ENCODE peak calls at places on chromosomes 16 and 17, in eight cellular contexts. M is foreskin fibroblast; N is NCI-H187; R is NCI-H1105; D is CD4-positive, alpha-beta T cell; Q is NCI-H510A treated with DMSO at 0.1 percent for 48 hours; X is amniotic stem cell; I is HCT116. F is an unnamed sample.

GRCh38 chr16:80986557-80986956 is 20.1 kb downstream of the CMC2 start:
- DNase-seq in R (no peak), N (no peak), M (no peak), Q (no peak), D (no peak), X (no peak), I (no peak), F (no peak)

GRCh38 chr16:57137566-57138273 is 45.3 kb downstream of the CPNE2 start:
- DNase-seq in R (no peak), D (no peak), I (no peak), M (no peak), X (no peak), Q (no peak), N (no peak), F (no peak)

GRCh38 chr16:24540575-24541240 is 1.3 kb downstream of the RBBP6 start:
- DNase-seq in M (no peak), N (peak), R (no peak), Q (peak), D (no peak), X (no peak), I (no peak), F (no peak)

GRCh38 chr17:18043491-18043890 is 4.3 kb downstream of the GID4 start:
- DNase-seq in Q (no peak), I (peak), X (no peak), D (no peak), R (no peak), N (no peak), M (no peak), F (no peak)

GRCh38 chr16:1257561-1258217 is 1.8 kb downstream of the TPSD1 start:
- DNase-seq in X (no peak), I (no peak), Q (no peak), R (no peak), N (no peak), D (no peak), M (no peak), F (peak)

GRCh38 chr16:11416228-11417001 is 71.2 kb downstream of the RMI2 start:
- DNase-seq in Q (no peak), X (no peak), D (no peak), R (no peak), N (no peak), I (no peak), M (no peak), F (no peak)

GRCh38 chr16:68074850-68075249 is 10.3 kb upstream of the NFATC3 start:
- DNase-seq in R (no peak), Q (no peak), N (no peak), I (no peak), X (no peak), D (peak), M (no peak), F (no peak)

GRCh38 chr16:74271879-74272278 is 24.7 kb upstream of the PSMD7 start:
- DNase-seq in I (no peak), R (no peak), N (no peak), M (no peak), D (no peak), X (no peak), Q (no peak), F (no peak)

GRCh38 chr17:75344664-75345063 is 55.4 kb upstream of the SLC25A19 start:
- DNase-seq in N (no peak), R (no peak), X (no peak), M (no peak), I (no peak), D (peak), Q (no peak), F (no peak)